ENCODE peak calls at places on chromosomes 7 and 10, in eight cellular contexts. M, Y, X, H, G, O, D and A are unnamed samples.

GRCh38 chr7:116588641-116589594 is 64.1 kb downstream of the CAV1 start:
- DNase-seq in M (peak), Y (peak), X (no peak), H (no peak), G (no peak), O (peak), D (peak), A (no peak)

GRCh38 chr7:107847168-107847835 is 43.7 kb upstream of the DLD start:
- DNase-seq in M (no peak), Y (no peak), X (no peak), H (no peak), G (no peak), O (no peak), D (no peak), A (no peak)

GRCh38 chr7:70598976-70599375 is 533.0 kb upstream of the GALNT17 start:
- DNase-seq in M (peak), Y (no peak), X (no peak), H (no peak), G (peak), O (no peak), D (no peak), A (no peak)

GRCh38 chr7:96314402-96315108 is 7.3 kb downstream of the SLC25A13 start:
- DNase-seq in M (no peak), Y (no peak), X (no peak), H (no peak), G (peak), O (no peak), D (no peak), A (no peak)

GRCh38 chr7:102284891-102285540 is 1.7 kb upstream of the SH2B2 start:
- DNase-seq in M (no peak), Y (no peak), X (no peak), H (peak), G (no peak), O (no peak), D (no peak), A (peak)

GRCh38 chr7:30079880-30080279 is 51.7 kb downstream of the PLEKHA8 start:
- DNase-seq in M (no peak), Y (no peak), X (no peak), H (no peak), G (no peak), O (no peak), D (no peak), A (no peak)

GRCh38 chr10:50367732-50368131 is 116.4 kb upstream of the ASAH2 start:
- DNase-seq in M (peak), Y (no peak), X (no peak), H (no peak), G (no peak), O (no peak), D (peak), A (no peak)

GRCh38 chr10:50219646-50220045 is 31.7 kb downstream of the ASAH2 start:
- DNase-seq in M (no peak), Y (no peak), X (no peak), H (no peak), G (no peak), O (no peak), D (peak), A (no peak)

GRCh38 chr10:90461437-90462155 is 396.2 kb downstream of the HTR7 start:
- DNase-seq in M (no peak), Y (no peak), X (no peak), H (no peak), G (no peak), O (no peak), D (no peak), A (no peak)

GRCh38 chr7:151851160-151851751 is 25.7 kb downstream of the PRKAG2 start:
- DNase-seq in M (no peak), Y (peak), X (no peak), H (no peak), G (peak), O (no peak), D (no peak), A (peak)

GRCh38 chr7:17521437-17521836 is 223.0 kb downstream of the AHR start:
- DNase-seq in M (no peak), Y (no peak), X (no peak), H (no peak), G (no peak), O (no peak), D (peak), A (no peak)
- H3K4me3 ChIP-seq in M (no peak), Y (no peak), X (no peak), H (no peak), G (no peak), O (no peak), D (no peak), A (no peak)

DNA sequence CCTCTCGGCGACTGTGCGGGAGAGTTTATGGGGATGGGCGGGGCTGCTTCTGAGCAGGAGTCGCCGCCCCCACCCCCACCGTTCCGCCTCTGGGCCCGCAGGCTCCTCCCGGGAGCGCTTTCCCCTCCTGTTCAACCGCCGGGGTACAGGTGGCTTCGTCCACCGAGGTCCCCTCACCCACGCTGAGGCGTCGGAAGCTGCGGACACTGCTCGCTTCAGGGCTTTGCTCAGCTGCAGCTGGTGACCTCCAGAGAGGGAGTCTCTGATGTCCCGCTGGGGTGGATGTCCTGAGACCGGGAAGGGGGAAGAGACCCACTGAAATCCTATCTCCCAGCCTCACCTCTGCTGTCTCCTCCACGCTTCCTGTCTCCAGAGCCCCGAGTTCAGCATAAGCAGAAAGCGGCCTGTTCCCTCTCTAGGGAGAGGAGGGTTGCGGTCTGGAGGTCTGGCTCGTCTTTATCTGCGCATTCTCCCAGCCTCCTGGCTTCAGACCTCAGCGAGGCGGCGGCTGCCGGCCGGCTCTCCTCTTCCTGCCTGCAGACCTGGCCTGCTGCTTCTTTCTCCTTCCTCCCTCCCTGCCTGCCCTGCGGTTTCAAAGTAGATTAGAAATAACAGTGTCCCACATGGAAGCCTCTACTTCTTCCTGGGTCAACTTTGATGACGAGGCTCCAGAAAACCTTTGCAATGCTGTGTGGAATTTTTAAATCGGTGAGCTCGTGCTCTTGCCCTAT is 1.8 kb downstream of the CYP2E1 start:
- DNase-seq in M (no peak), Y (no peak), X (no peak), H (no peak), G (no peak), O (no peak), D (no peak), A (no peak)
- H3K4me3 ChIP-seq in M (no peak), Y (no peak), X (no peak), H (peak), G (peak), O (no peak), D (no peak), A (peak)

DNA sequence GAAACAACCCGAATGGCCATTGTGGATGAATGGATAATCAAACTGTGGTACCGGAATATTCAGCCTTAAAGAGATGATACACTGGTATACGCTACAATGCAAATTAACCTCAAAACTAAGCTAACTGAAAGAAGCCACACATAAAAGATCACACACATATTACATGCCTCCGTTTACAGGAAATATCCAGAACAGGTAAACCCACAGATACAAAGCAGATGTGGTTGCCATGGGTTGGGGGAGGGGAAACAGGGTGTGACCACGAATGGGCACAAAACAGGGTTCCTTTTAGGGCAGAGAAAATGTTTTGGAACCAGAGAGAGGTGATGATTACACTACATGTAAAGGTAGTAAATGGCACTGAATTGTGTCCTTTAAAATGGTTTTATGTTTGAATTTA is 16.6 kb downstream of the ESYT2 start:
- DNase-seq in M (no peak), Y (no peak), X (peak), H (no peak), G (no peak), O (peak), D (no peak), A (no peak)
- H3K4me3 ChIP-seq in M (no peak), Y (no peak), X (peak), H (no peak), G (no peak), O (peak), D (no peak), A (no peak)

GRCh38 chr7:110386006-110386405 is 704.9 kb upstream of the LRRN3 start:
- DNase-seq in M (no peak), Y (no peak), X (no peak), H (no peak), G (no peak), O (no peak), D (no peak), A (no peak)
- H3K4me3 ChIP-seq in M (no peak), Y (no peak), X (no peak), H (no peak), G (no peak), O (no peak), D (no peak), A (no peak)

GRCh38 chr7:88759956-88760515 is 536 bp downstream of the ZNF804B start:
- DNase-seq in M (no peak), Y (no peak), X (no peak), H (no peak), G (no peak), O (no peak), D (no peak), A (no peak)

GRCh38 chr7:88757371-88757770 is 2.1 kb upstream of the ZNF804B start:
- DNase-seq in M (no peak), Y (no peak), X (no peak), H (no peak), G (no peak), O (no peak), D (no peak), A (no peak)

GRCh38 chr7:88759216-88759955 is at the start of gene ZNF804B:
- DNase-seq in M (peak), Y (peak), X (no peak), H (peak), G (no peak), O (no peak), D (no peak), A (no peak)

GRCh38 chr7:88756806-88757205 is 2.7 kb upstream of the ZNF804B start:
- DNase-seq in M (no peak), Y (no peak), X (no peak), H (no peak), G (no peak), O (no peak), D (no peak), A (no peak)

GRCh38 chr7:88758355-88759215 is 915 bp upstream of the ZNF804B start:
- DNase-seq in M (peak), Y (peak), X (no peak), H (peak), G (no peak), O (no peak), D (peak), A (no peak)
- H3K4me3 ChIP-seq in M (peak), Y (no peak), X (no peak), H (peak), G (peak), O (no peak), D (no peak), A (peak)

GRCh38 chr7:2979276-2979675 is 64.4 kb downstream of the CARD11 start:
- DNase-seq in M (no peak), Y (peak), X (no peak), H (no peak), G (no peak), O (peak), D (no peak), A (no peak)

GRCh38 chr7:2981103-2981480 is 62.6 kb downstream of the CARD11 start:
- DNase-seq in M (no peak), Y (no peak), X (no peak), H (no peak), G (no peak), O (no peak), D (no peak), A (no peak)

GRCh38 chr7:2980406-2981102 is 63.1 kb downstream of the CARD11 start:
- DNase-seq in M (no peak), Y (peak), X (no peak), H (no peak), G (no peak), O (no peak), D (no peak), A (no peak)

GRCh38 chr7:2979951-2980350 is 63.7 kb downstream of the CARD11 start:
- DNase-seq in M (no peak), Y (no peak), X (no peak), H (no peak), G (no peak), O (no peak), D (no peak), A (no peak)

DNA sequence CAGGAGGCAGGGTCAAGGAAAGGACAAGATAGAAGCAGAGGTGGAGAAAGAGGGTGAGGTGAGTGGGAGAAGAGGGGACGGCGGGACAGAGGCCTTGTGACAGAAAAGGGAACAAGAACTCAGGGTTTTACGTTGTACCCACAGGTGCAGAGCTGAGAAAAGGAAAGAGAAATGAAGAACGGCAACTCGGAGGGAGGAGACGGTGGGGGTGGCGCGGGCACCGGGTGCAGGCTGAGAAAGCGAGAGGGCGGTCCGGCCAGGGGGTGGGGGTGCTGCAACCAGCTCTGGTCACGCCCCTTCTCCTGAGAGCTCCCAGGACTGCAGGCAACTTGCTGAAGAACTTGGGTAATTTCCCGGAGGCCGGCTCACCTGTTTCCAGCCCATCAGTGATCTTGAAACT is 65.3 kb downstream of the CARD11 start:
- DNase-seq in M (peak), Y (peak), X (peak), H (no peak), G (peak), O (peak), D (no peak), A (peak)
- H3K4me3 ChIP-seq in M (no peak), Y (peak), X (peak), H (no peak), G (peak), O (peak), D (no peak), A (peak)

GRCh38 chr7:158957921-158958471 is 101.6 kb downstream of the DYNC2I1 start:
- DNase-seq in M (no peak), Y (peak), X (no peak), H (no peak), G (peak), O (peak), D (no peak), A (peak)
- H3K4me3 ChIP-seq in M (no peak), Y (peak), X (peak), H (peak), G (peak), O (peak), D (no peak), A (peak)

GRCh38 chr7:104209063-104209462 is 1.2 kb upstream of the ORC5 start:
- DNase-seq in M (no peak), Y (no peak), X (no peak), H (no peak), G (no peak), O (no peak), D (no peak), A (no peak)

GRCh38 chr7:104208421-104208780 is 588 bp upstream of the ORC5 start:
- DNase-seq in M (no peak), Y (no peak), X (no peak), H (no peak), G (no peak), O (peak), D (no peak), A (no peak)

GRCh38 chr7:104207348-104207730 is 474 bp downstream of the ORC5 start:
- DNase-seq in M (no peak), Y (peak), X (no peak), H (no peak), G (no peak), O (no peak), D (no peak), A (no peak)

GRCh38 chr7:104207731-104208420 is at the start of gene ORC5:
- DNase-seq in M (peak), Y (peak), X (peak), H (peak), G (peak), O (peak), D (peak), A (peak)

GRCh38 chr7:104206841-104207240 is 972 bp downstream of the ORC5 start:
- DNase-seq in M (no peak), Y (no peak), X (no peak), H (no peak), G (no peak), O (no peak), D (no peak), A (no peak)
- H3K4me3 ChIP-seq in M (peak), Y (peak), X (peak), H (peak), G (peak), O (peak), D (peak), A (peak)

DNA sequence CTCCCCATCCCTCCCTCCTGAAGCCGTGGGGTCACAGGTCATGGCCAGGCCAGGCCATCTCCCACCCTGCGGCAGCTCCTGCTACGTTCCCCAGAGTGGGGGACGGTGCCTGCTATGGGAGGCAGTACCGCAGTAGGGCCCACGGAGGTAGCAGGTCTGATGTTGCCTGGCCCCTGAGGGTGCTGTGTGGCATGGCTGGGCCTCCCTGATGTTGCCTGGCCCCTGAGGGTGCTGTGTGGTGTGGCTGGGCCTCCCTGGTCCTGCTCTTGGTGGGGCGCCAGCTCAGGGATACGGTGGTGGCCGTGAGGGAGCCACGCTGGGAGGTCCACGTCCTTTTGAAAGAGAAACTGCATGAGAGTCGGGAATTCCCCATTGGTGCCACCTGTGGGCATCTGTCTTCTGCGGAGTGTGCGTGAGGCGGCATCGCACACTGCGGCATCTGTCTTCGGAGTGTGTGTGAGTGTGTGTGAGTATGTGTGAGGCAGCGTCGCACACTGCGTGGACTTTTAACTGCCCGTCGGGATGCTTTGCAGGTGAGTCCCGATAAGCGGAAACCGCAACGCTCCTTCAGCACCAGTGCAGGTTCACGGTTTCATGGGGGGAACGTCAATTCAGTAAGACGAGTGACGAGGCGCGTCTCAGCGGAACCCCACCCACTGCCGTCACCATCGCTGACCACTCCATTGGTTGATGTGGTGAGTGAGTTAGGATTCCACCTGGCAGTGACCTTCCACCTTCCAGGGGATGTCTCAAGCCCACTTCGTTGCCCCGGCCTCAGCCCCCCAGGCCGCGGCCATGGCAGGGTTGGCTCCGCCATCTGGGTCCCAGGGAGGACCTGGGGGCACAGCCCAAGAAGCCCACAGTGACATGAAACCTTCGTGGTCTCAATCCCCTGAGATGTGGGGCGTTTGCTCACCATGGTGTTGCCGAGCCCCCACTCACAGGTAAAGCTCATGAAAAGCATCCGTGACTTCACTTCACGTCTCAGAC is 51.2 kb upstream of the CFAP46 start:
- DNase-seq in M (no peak), Y (no peak), X (no peak), H (peak), G (no peak), O (no peak), D (no peak), A (no peak)
- H3K4me3 ChIP-seq in M (no peak), Y (no peak), X (no peak), H (peak), G (peak), O (no peak), D (peak), A (peak)

DNA sequence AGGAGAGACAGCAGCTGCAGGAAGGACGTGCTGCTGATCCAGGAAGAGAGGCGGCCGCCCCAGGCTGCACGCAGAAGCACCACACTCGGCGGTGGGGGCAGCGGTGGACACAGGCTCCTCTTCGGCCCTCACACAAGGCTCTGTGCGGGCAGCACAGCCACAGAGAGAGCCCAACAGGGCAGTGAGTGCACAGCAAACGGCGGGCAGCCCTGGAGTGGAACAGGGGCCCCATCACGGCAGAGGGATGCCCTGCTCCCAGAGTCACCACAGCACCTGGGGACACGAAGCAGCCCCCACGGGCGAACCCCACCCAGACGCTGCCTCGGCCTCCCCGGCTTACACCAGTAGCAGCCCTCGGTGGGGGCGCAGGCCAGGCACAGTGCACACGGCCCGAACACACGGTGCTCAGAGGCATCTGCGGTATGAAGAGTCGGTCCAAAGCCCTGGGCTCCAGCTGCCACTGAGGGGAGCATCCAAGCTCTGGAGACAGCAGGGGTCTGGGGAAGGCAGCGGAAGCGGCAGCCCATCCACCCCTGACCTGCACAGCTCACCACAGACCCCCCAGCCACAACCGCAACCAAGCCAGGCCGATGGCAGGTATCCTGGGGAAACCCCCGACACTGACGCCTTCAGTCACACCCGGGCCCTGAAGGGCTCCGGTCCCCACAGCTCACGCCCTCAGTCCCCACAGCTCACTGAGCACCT is 16.8 kb downstream of the NUDT1 start:
- DNase-seq in M (no peak), Y (peak), X (no peak), H (no peak), G (no peak), O (no peak), D (no peak), A (peak)
- H3K4me3 ChIP-seq in M (no peak), Y (peak), X (no peak), H (no peak), G (no peak), O (no peak), D (no peak), A (no peak)